ENCODE peak calls at places on chromosome 21, in six cellular contexts. One of them, this sample, is unnamed.

GRCh38 chr21:37642493-37642892 is 273.8 kb downstream of the KCNJ6 start:
- DNase-seq in body of pancreas: peak; percentile 26
- DNase-seq in suprapubic skin: no peak
- DNase-seq in spleen: no peak
- DNase-seq in A549: no peak
- DNase-seq in K562: peak; percentile 74
- DNase-seq in this sample: no peak

GRCh38 chr21:18398843-18399242 is 4.7 kb downstream of the TMPRSS15 start:
- DNase-seq in body of pancreas: no peak
- DNase-seq in suprapubic skin: no peak
- DNase-seq in spleen: no peak
- DNase-seq in A549: no peak
- DNase-seq in K562: no peak
- DNase-seq in this sample: no peak

GRCh38 chr21:46366966-46367365 is 43.0 kb downstream of the PCNT start:
- DNase-seq in body of pancreas: no peak
- DNase-seq in suprapubic skin: no peak
- DNase-seq in spleen: no peak
- DNase-seq in A549: no peak
- DNase-seq in K562: no peak
- DNase-seq in this sample: no peak

GRCh38 chr21:25370311-25370744 is 237.0 kb downstream of the MRPL39 start:
- DNase-seq in body of pancreas: peak; percentile 26
- DNase-seq in suprapubic skin: no peak
- DNase-seq in spleen: no peak
- DNase-seq in A549: no peak
- DNase-seq in K562: no peak
- DNase-seq in this sample: peak; percentile 63

GRCh38 chr21:26374817-26375216 is 198.3 kb downstream of the CYYR1 start:
- DNase-seq in body of pancreas: no peak
- DNase-seq in suprapubic skin: no peak
- DNase-seq in spleen: no peak
- DNase-seq in A549: no peak
- DNase-seq in K562: no peak
- DNase-seq in this sample: no peak

GRCh38 chr21:45853703-45854342 is 127.7 kb upstream of the COL6A1 start:
- DNase-seq in body of pancreas: no peak
- DNase-seq in suprapubic skin: peak; percentile 32
- DNase-seq in spleen: peak; percentile 23
- DNase-seq in A549: no peak
- DNase-seq in K562: no peak
- DNase-seq in this sample: no peak

GRCh38 chr21:31892686-31893085 is 19.9 kb downstream of the HUNK start:
- DNase-seq in body of pancreas: no peak
- DNase-seq in suprapubic skin: peak; percentile 20
- DNase-seq in spleen: no peak
- DNase-seq in A549: no peak
- DNase-seq in K562: no peak
- DNase-seq in this sample: no peak

GRCh38 chr21:34510148-34511142 is 1.6 kb downstream of the KCNE1 start:
- DNase-seq in body of pancreas: peak; percentile 86
- DNase-seq in suprapubic skin: no peak
- DNase-seq in spleen: peak; percentile 92
- DNase-seq in A549: peak; percentile 13
- DNase-seq in K562: peak; percentile 69
- DNase-seq in this sample: peak; percentile 88

GRCh38 chr21:41653944-41654625 is 112.8 kb downstream of the RIPK4 start:
- DNase-seq in body of pancreas: no peak
- DNase-seq in suprapubic skin: no peak
- DNase-seq in spleen: no peak
- DNase-seq in A549: no peak
- DNase-seq in K562: no peak
- DNase-seq in this sample: no peak

GRCh38 chr21:33069994-33070811 is at the start of gene OLIG1:
- DNase-seq in body of pancreas: peak; percentile 20
- DNase-seq in suprapubic skin: no peak
- DNase-seq in spleen: peak; percentile 88
- DNase-seq in A549: peak; percentile 55
- DNase-seq in K562: no peak
- DNase-seq in this sample: no peak

GRCh38 chr21:17660862-17661261 is 48.2 kb upstream of the BTG3 start:
- DNase-seq in body of pancreas: peak; percentile 16
- DNase-seq in suprapubic skin: no peak
- DNase-seq in spleen: no peak
- DNase-seq in A549: no peak
- DNase-seq in K562: no peak
- DNase-seq in this sample: no peak

GRCh38 chr21:31173881-31174555 is 135.7 kb upstream of the KRTAP19-8 start:
- DNase-seq in body of pancreas: no peak
- DNase-seq in suprapubic skin: no peak
- DNase-seq in spleen: no peak
- DNase-seq in A549: no peak
- DNase-seq in K562: no peak
- DNase-seq in this sample: no peak

GRCh38 chr21:31181089-31181757 is 142.9 kb upstream of the KRTAP19-8 start:
- DNase-seq in body of pancreas: no peak
- DNase-seq in suprapubic skin: no peak
- DNase-seq in spleen: no peak
- DNase-seq in A549: no peak
- DNase-seq in K562: no peak
- DNase-seq in this sample: no peak

GRCh38 chr21:41932576-41933258 is 21.1 kb downstream of the C2CD2 start:
- DNase-seq in body of pancreas: no peak
- DNase-seq in suprapubic skin: no peak
- DNase-seq in spleen: peak; percentile 81
- DNase-seq in A549: no peak
- DNase-seq in K562: peak; percentile 83
- DNase-seq in this sample: peak; percentile 62

GRCh38 chr21:15754640-15755039 is 24.9 kb downstream of the USP25 start:
- DNase-seq in body of pancreas: no peak
- DNase-seq in suprapubic skin: no peak
- DNase-seq in spleen: no peak
- DNase-seq in A549: no peak
- DNase-seq in K562: no peak
- DNase-seq in this sample: no peak

GRCh38 chr21:41825216-41825615 is 53.9 kb downstream of the PRDM15 start:
- DNase-seq in body of pancreas: no peak
- DNase-seq in suprapubic skin: no peak
- DNase-seq in spleen: peak; percentile 50
- DNase-seq in A549: no peak
- DNase-seq in K562: no peak
- DNase-seq in this sample: no peak

GRCh38 chr21:41931041-41931451 is 22.8 kb downstream of the C2CD2 start:
- DNase-seq in body of pancreas: no peak
- DNase-seq in suprapubic skin: no peak
- DNase-seq in spleen: peak; percentile 66
- DNase-seq in A549: no peak
- DNase-seq in K562: no peak
- DNase-seq in this sample: no peak

GRCh38 chr21:16838330-16838729 is 674.5 kb upstream of the CXADR start:
- DNase-seq in body of pancreas: no peak
- DNase-seq in suprapubic skin: no peak
- DNase-seq in spleen: no peak
- DNase-seq in A549: no peak
- DNase-seq in K562: no peak
- DNase-seq in this sample: no peak

GRCh38 chr21:45442276-45442675 is 37.3 kb downstream of the COL18A1 start:
- DNase-seq in body of pancreas: no peak
- DNase-seq in suprapubic skin: no peak
- DNase-seq in spleen: peak; percentile 45
- DNase-seq in A549: no peak
- DNase-seq in K562: no peak
- DNase-seq in this sample: no peak

GRCh38 chr21:33640697-33641338 is 723 bp downstream of the CRYZL1 start:
- DNase-seq in body of pancreas: peak; percentile 27
- DNase-seq in suprapubic skin: no peak
- DNase-seq in spleen: no peak
- DNase-seq in A549: no peak
- DNase-seq in K562: peak; percentile 55
- DNase-seq in this sample: no peak

GRCh38 chr21:29196021-29196663 is 65.7 kb downstream of the MAP3K7CL start:
- DNase-seq in body of pancreas: peak; percentile 21
- DNase-seq in suprapubic skin: no peak
- DNase-seq in spleen: no peak
- DNase-seq in A549: peak; percentile 76
- DNase-seq in K562: peak; percentile 77
- DNase-seq in this sample: peak; percentile 62

GRCh38 chr21:45930231-45930760 is 51.3 kb upstream of the COL6A1 start:
- DNase-seq in body of pancreas: no peak
- DNase-seq in suprapubic skin: no peak
- DNase-seq in spleen: no peak
- DNase-seq in A549: no peak
- DNase-seq in K562: no peak
- DNase-seq in this sample: no peak

GRCh38 chr21:34061983-34062382 is 11.4 kb upstream of the MRPS6 start:
- DNase-seq in body of pancreas: no peak
- DNase-seq in suprapubic skin: no peak
- DNase-seq in spleen: no peak
- DNase-seq in A549: no peak
- DNase-seq in K562: peak; percentile 62
- DNase-seq in this sample: peak; percentile 31

GRCh38 chr21:27149034-27149433 is 182.1 kb upstream of the ADAMTS5 start:
- DNase-seq in body of pancreas: no peak
- DNase-seq in suprapubic skin: no peak
- DNase-seq in spleen: no peak
- DNase-seq in A549: no peak
- DNase-seq in K562: no peak
- DNase-seq in this sample: no peak

GRCh38 chr21:42223826-42224575 is 5.1 kb downstream of the ABCG1 start:
- DNase-seq in body of pancreas: no peak
- DNase-seq in suprapubic skin: peak; percentile 56
- DNase-seq in spleen: no peak
- DNase-seq in A549: no peak
- DNase-seq in K562: no peak
- DNase-seq in this sample: no peak

GRCh38 chr21:46119565-46120271 is 21.8 kb downstream of the COL6A2 start:
- DNase-seq in body of pancreas: no peak
- DNase-seq in suprapubic skin: peak; percentile 77
- DNase-seq in spleen: peak; percentile 50
- DNase-seq in A549: no peak
- DNase-seq in K562: no peak
- DNase-seq in this sample: no peak

GRCh38 chr21:44849616-44850130 is 23.8 kb downstream of the PTTG1IP start:
- DNase-seq in body of pancreas: no peak
- DNase-seq in suprapubic skin: no peak
- DNase-seq in spleen: no peak
- DNase-seq in A549: no peak
- DNase-seq in K562: no peak
- DNase-seq in this sample: no peak

DNA sequence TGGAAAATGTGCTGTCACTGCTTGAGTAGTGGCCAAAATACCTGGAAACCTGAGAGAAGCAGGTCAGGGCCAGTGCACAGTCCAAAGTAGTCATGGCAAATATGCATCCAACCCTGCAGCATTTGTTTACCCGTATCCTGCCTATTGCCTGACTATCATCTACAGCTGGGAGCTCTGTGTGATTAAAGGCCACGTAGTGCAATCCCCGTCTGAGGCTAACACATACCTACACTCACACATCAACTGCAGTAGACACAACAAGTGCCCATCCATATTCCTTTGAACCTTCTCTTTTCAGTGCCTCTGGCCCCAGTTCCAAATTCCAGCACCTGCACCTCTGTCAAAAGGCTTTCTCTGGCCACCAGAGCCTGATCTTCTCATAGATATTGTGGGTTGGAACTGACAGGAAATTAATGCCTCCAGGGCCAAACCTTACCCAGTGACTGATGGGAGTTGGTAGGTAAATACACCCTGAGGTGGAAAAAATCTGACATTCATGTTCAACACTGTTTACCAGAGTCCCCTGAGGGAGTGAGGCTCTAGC is 383.0 kb downstream of the SETD4 start:
- DNase-seq in body of pancreas: peak; percentile 55
- DNase-seq in suprapubic skin: no peak
- DNase-seq in spleen: no peak
- DNase-seq in A549: no peak
- DNase-seq in K562: no peak
- DNase-seq in this sample: no peak
- TF ChIP-seq POLR2A in body of pancreas: no peak
- TF ChIP-seq POLR2A in suprapubic skin: no peak
- TF ChIP-seq POLR2A in spleen: no peak
- TF ChIP-seq POLR2A in A549: no peak
- TF ChIP-seq POLR2A in K562: no peak
- TF ChIP-seq POLR2A in this sample: no peak

GRCh38 chr21:39546522-39546921 is 66.2 kb upstream of the B3GALT5 start:
- DNase-seq in body of pancreas: no peak
- DNase-seq in suprapubic skin: no peak
- DNase-seq in spleen: no peak
- DNase-seq in A549: no peak
- DNase-seq in K562: no peak
- DNase-seq in this sample: no peak
- TF ChIP-seq POLR2A in body of pancreas: no peak
- TF ChIP-seq POLR2A in suprapubic skin: no peak
- TF ChIP-seq POLR2A in spleen: no peak
- TF ChIP-seq POLR2A in A549: no peak
- TF ChIP-seq POLR2A in K562: no peak
- TF ChIP-seq POLR2A in this sample: no peak

GRCh38 chr21:14678987-14679574 is 133.0 kb upstream of the SAMSN1 start:
- DNase-seq in body of pancreas: no peak
- DNase-seq in suprapubic skin: no peak
- DNase-seq in spleen: no peak
- DNase-seq in A549: no peak
- DNase-seq in K562: no peak
- DNase-seq in this sample: no peak
- TF ChIP-seq POLR2A in body of pancreas: no peak
- TF ChIP-seq POLR2A in suprapubic skin: no peak
- TF ChIP-seq POLR2A in spleen: no peak
- TF ChIP-seq POLR2A in A549: no peak
- TF ChIP-seq POLR2A in K562: no peak
- TF ChIP-seq POLR2A in this sample: no peak

GRCh38 chr21:43734131-43734634 is 15.3 kb downstream of the PDXK start:
- DNase-seq in body of pancreas: peak; percentile 72
- DNase-seq in suprapubic skin: no peak
- DNase-seq in spleen: no peak
- DNase-seq in A549: no peak
- DNase-seq in K562: no peak
- DNase-seq in this sample: no peak
- TF ChIP-seq POLR2A in body of pancreas: no peak
- TF ChIP-seq POLR2A in suprapubic skin: no peak
- TF ChIP-seq POLR2A in spleen: no peak
- TF ChIP-seq POLR2A in A549: no peak
- TF ChIP-seq POLR2A in K562: no peak
- TF ChIP-seq POLR2A in this sample: no peak

This sample was measured in H54.